ENCODE peak calls at places on chromosomes 5 and 9, in nine cellular contexts. N is kidney glomerular epithelial cell; W is RPMI7951; C is posterior cingulate gyrus; O is C1 segment of cervical spinal cord; A is stimulated activated CD4-positive, alpha-beta T cell treated with anti-CD3 and anti-CD28 coated beads, Interleukin-12 subunit alpha, Interleukin-12 subunit beta, amount 100 ng/mL, for 4 hours; S is right cardiac atrium; E is stimulated activated CD8-positive, alpha-beta memory T cell treated with anti-CD3 and anti-CD28 coated beads, Interleukin-15, amount 100 ng/mL, for 48 hours; P is GM12891. K is an unnamed sample.

GRCh38 chr5:9335754-9336495 is 209.9 kb downstream of the SEMA5A start:
- DNase-seq in P (no peak), E (no peak), C (no peak), N (no peak), W (peak; percentile 74), A (no peak), O (no peak), S (no peak), K (peak; percentile 44)

GRCh38 chr5:134018154-134018985 is 13.6 kb upstream of the VDAC1 start:
- DNase-seq in C (no peak), W (peak; percentile 71), P (no peak), E (no peak), O (no peak), S (no peak), N (peak; percentile 55), A (no peak), K (no peak)

GRCh38 chr9:89668216-89668867 is 63.5 kb downstream of the GADD45G start:
- DNase-seq in A (no peak), C (no peak), O (no peak), S (no peak), W (no peak), N (no peak), P (no peak), E (no peak), K (no peak)

GRCh38 chr5:127919818-127920217 is 163.7 kb upstream of the SLC12A2 start:
- DNase-seq in N (no peak), E (no peak), A (no peak), O (no peak), W (no peak), C (no peak), P (no peak), S (no peak), K (no peak)

GRCh38 chr5:33824516-33825195 is 67.1 kb downstream of the ADAMTS12 start:
- DNase-seq in E (no peak), P (no peak), N (peak; percentile 21), O (no peak), S (peak; percentile 49), C (no peak), W (peak; percentile 92), A (no peak), K (peak; percentile 83)

GRCh38 chr5:125317546-125317995 is 571.1 kb upstream of the ZNF608 start:
- DNase-seq in N (no peak), C (no peak), O (no peak), A (no peak), E (no peak), W (no peak), P (no peak), S (no peak), K (no peak)

GRCh38 chr9:114236391-114237138 is 81.2 kb downstream of the COL27A1 start:
- DNase-seq in E (no peak), O (no peak), N (no peak), W (no peak), C (no peak), P (no peak), S (peak; percentile 62), A (no peak), K (no peak)

GRCh38 chr9:98950262-98950661 is 6.6 kb downstream of the COL15A1 start:
- DNase-seq in C (no peak), P (no peak), A (no peak), E (no peak), S (no peak), W (no peak), N (no peak), O (no peak), K (no peak)

GRCh38 chr5:142874537-142874936 is 104.4 kb downstream of the ARHGAP26 start:
- DNase-seq in W (peak; percentile 85), S (peak; percentile 94), C (no peak), O (no peak), E (no peak), P (no peak), A (no peak), N (peak; percentile 58), K (peak; percentile 50)

GRCh38 chr9:107049825-107050184 is 186.8 kb downstream of the ZNF462 start:
- DNase-seq in C (no peak), E (no peak), O (no peak), P (no peak), S (no peak), W (no peak), A (no peak), N (no peak), K (no peak)

GRCh38 chr5:113450366-113451328 is 15.9 kb upstream of the TSSK1B start:
- DNase-seq in O (no peak), N (no peak), P (no peak), W (no peak), S (no peak), A (no peak), E (no peak), C (no peak), K (no peak)

GRCh38 chr5:59709833-59710232 is 183.7 kb downstream of the PDE4D start:
- DNase-seq in W (peak; percentile 75), P (no peak), C (no peak), N (peak; percentile 14), A (no peak), E (no peak), S (no peak), O (no peak), K (peak; percentile 77)

K was measured in EL.